ENCODE peak calls at places on chromosomes 7 and 10, in nine cellular contexts. One of them, this sample, is unnamed.

GRCh38 chr7:6530626-6531491 is 20.4 kb downstream of the GRID2IP start:
- DNase-seq in anterior cingulate cortex: no peak
- DNase-seq in left ventricle myocardium inferior: no peak
- DNase-seq in HTR-8/SVneo: peak; percentile 73
- DNase-seq in hippocampal formation: no peak
- DNase-seq in GM18507: no peak
- DNase-seq in MCF 10A: no peak
- DNase-seq in left cardiac atrium: no peak
- DNase-seq in stimulated activated CD8-positive, alpha-beta memory T cell treated with anti-CD3 and anti-CD28 coated beads, Interleukin-15, amount 100 ng/mL, for 24 hours: peak; percentile 46
- DNase-seq in this sample: peak; percentile 61

GRCh38 chr10:11020026-11020820 is 2.6 kb downstream of the CELF2 start:
- DNase-seq in anterior cingulate cortex: no peak
- DNase-seq in left ventricle myocardium inferior: no peak
- DNase-seq in HTR-8/SVneo: no peak
- DNase-seq in hippocampal formation: no peak
- DNase-seq in GM18507: no peak
- DNase-seq in MCF 10A: no peak
- DNase-seq in left cardiac atrium: no peak
- DNase-seq in stimulated activated CD8-positive, alpha-beta memory T cell treated with anti-CD3 and anti-CD28 coated beads, Interleukin-15, amount 100 ng/mL, for 24 hours: no peak
- DNase-seq in this sample: no peak

GRCh38 chr10:1160561-1160961 is 104.4 kb downstream of the WDR37 start:
- DNase-seq in anterior cingulate cortex: no peak
- DNase-seq in left ventricle myocardium inferior: no peak
- DNase-seq in HTR-8/SVneo: no peak
- DNase-seq in hippocampal formation: no peak
- DNase-seq in GM18507: no peak
- DNase-seq in MCF 10A: no peak
- DNase-seq in left cardiac atrium: no peak
- DNase-seq in stimulated activated CD8-positive, alpha-beta memory T cell treated with anti-CD3 and anti-CD28 coated beads, Interleukin-15, amount 100 ng/mL, for 24 hours: no peak
- DNase-seq in this sample: no peak

GRCh38 chr10:132397036-132397541 is at the start of gene PWWP2B:
- DNase-seq in anterior cingulate cortex: no peak
- DNase-seq in left ventricle myocardium inferior: peak; percentile 70
- DNase-seq in HTR-8/SVneo: no peak
- DNase-seq in hippocampal formation: no peak
- DNase-seq in GM18507: no peak
- DNase-seq in MCF 10A: no peak
- DNase-seq in left cardiac atrium: peak; percentile 72
- DNase-seq in stimulated activated CD8-positive, alpha-beta memory T cell treated with anti-CD3 and anti-CD28 coated beads, Interleukin-15, amount 100 ng/mL, for 24 hours: no peak
- DNase-seq in this sample: peak; percentile 53

GRCh38 chr7:143368387-143368786 is 5.9 kb upstream of the FAM131B start:
- DNase-seq in anterior cingulate cortex: no peak
- DNase-seq in left ventricle myocardium inferior: no peak
- DNase-seq in HTR-8/SVneo: no peak
- DNase-seq in hippocampal formation: no peak
- DNase-seq in GM18507: no peak
- DNase-seq in MCF 10A: no peak
- DNase-seq in left cardiac atrium: no peak
- DNase-seq in stimulated activated CD8-positive, alpha-beta memory T cell treated with anti-CD3 and anti-CD28 coated beads, Interleukin-15, amount 100 ng/mL, for 24 hours: no peak
- DNase-seq in this sample: peak; percentile 31

GRCh38 chr10:24935504-24936292 is 16.7 kb downstream of the PRTFDC1 start:
- DNase-seq in anterior cingulate cortex: no peak
- DNase-seq in left ventricle myocardium inferior: no peak
- DNase-seq in HTR-8/SVneo: no peak
- DNase-seq in hippocampal formation: no peak
- DNase-seq in GM18507: no peak
- DNase-seq in MCF 10A: no peak
- DNase-seq in left cardiac atrium: no peak
- DNase-seq in stimulated activated CD8-positive, alpha-beta memory T cell treated with anti-CD3 and anti-CD28 coated beads, Interleukin-15, amount 100 ng/mL, for 24 hours: no peak
- DNase-seq in this sample: no peak

GRCh38 chr7:157474685-157475084 is 137.9 kb downstream of the DNAJB6 start:
- DNase-seq in anterior cingulate cortex: no peak
- DNase-seq in left ventricle myocardium inferior: no peak
- DNase-seq in HTR-8/SVneo: no peak
- DNase-seq in hippocampal formation: no peak
- DNase-seq in GM18507: no peak
- DNase-seq in MCF 10A: peak; percentile 13
- DNase-seq in left cardiac atrium: no peak
- DNase-seq in stimulated activated CD8-positive, alpha-beta memory T cell treated with anti-CD3 and anti-CD28 coated beads, Interleukin-15, amount 100 ng/mL, for 24 hours: no peak
- DNase-seq in this sample: peak; percentile 17

GRCh38 chr7:115682507-115682906 is 348.1 kb downstream of the TFEC start:
- DNase-seq in anterior cingulate cortex: no peak
- DNase-seq in left ventricle myocardium inferior: no peak
- DNase-seq in HTR-8/SVneo: no peak
- DNase-seq in hippocampal formation: no peak
- DNase-seq in GM18507: no peak
- DNase-seq in MCF 10A: no peak
- DNase-seq in left cardiac atrium: no peak
- DNase-seq in stimulated activated CD8-positive, alpha-beta memory T cell treated with anti-CD3 and anti-CD28 coated beads, Interleukin-15, amount 100 ng/mL, for 24 hours: no peak
- DNase-seq in this sample: peak; percentile 77

GRCh38 chr7:73970801-73971229 is 57.2 kb upstream of the ELN start:
- DNase-seq in anterior cingulate cortex: no peak
- DNase-seq in left ventricle myocardium inferior: no peak
- DNase-seq in HTR-8/SVneo: no peak
- DNase-seq in hippocampal formation: no peak
- DNase-seq in GM18507: no peak
- DNase-seq in MCF 10A: no peak
- DNase-seq in left cardiac atrium: no peak
- DNase-seq in stimulated activated CD8-positive, alpha-beta memory T cell treated with anti-CD3 and anti-CD28 coated beads, Interleukin-15, amount 100 ng/mL, for 24 hours: no peak
- DNase-seq in this sample: peak; percentile 48

GRCh38 chr7:21318916-21319270 is 109.0 kb upstream of the SP4 start:
- DNase-seq in anterior cingulate cortex: no peak
- DNase-seq in left ventricle myocardium inferior: no peak
- DNase-seq in HTR-8/SVneo: no peak
- DNase-seq in hippocampal formation: no peak
- DNase-seq in GM18507: no peak
- DNase-seq in MCF 10A: no peak
- DNase-seq in left cardiac atrium: no peak
- DNase-seq in stimulated activated CD8-positive, alpha-beta memory T cell treated with anti-CD3 and anti-CD28 coated beads, Interleukin-15, amount 100 ng/mL, for 24 hours: no peak
- DNase-seq in this sample: no peak

GRCh38 chr10:75651452-75651851 is 220.0 kb downstream of the LRMDA start:
- DNase-seq in anterior cingulate cortex: no peak
- DNase-seq in left ventricle myocardium inferior: no peak
- DNase-seq in HTR-8/SVneo: peak; percentile 21
- DNase-seq in hippocampal formation: no peak
- DNase-seq in GM18507: no peak
- DNase-seq in MCF 10A: peak; percentile 31
- DNase-seq in left cardiac atrium: no peak
- DNase-seq in stimulated activated CD8-positive, alpha-beta memory T cell treated with anti-CD3 and anti-CD28 coated beads, Interleukin-15, amount 100 ng/mL, for 24 hours: no peak
- DNase-seq in this sample: no peak

GRCh38 chr7:50727072-50727471 is 55.6 kb downstream of the GRB10 start:
- DNase-seq in anterior cingulate cortex: no peak
- DNase-seq in left ventricle myocardium inferior: no peak
- DNase-seq in HTR-8/SVneo: no peak
- DNase-seq in hippocampal formation: no peak
- DNase-seq in GM18507: no peak
- DNase-seq in MCF 10A: no peak
- DNase-seq in left cardiac atrium: no peak
- DNase-seq in stimulated activated CD8-positive, alpha-beta memory T cell treated with anti-CD3 and anti-CD28 coated beads, Interleukin-15, amount 100 ng/mL, for 24 hours: no peak
- DNase-seq in this sample: no peak

GRCh38 chr7:116236020-116236630 is 25.8 kb downstream of the TES start:
- DNase-seq in anterior cingulate cortex: no peak
- DNase-seq in left ventricle myocardium inferior: no peak
- DNase-seq in HTR-8/SVneo: no peak
- DNase-seq in hippocampal formation: peak; percentile 59
- DNase-seq in GM18507: peak; percentile 22
- DNase-seq in MCF 10A: peak; percentile 68
- DNase-seq in left cardiac atrium: peak; percentile 48
- DNase-seq in stimulated activated CD8-positive, alpha-beta memory T cell treated with anti-CD3 and anti-CD28 coated beads, Interleukin-15, amount 100 ng/mL, for 24 hours: no peak
- DNase-seq in this sample: peak; percentile 61

GRCh38 chr7:53383131-53383530 is 347.7 kb downstream of the POM121L12 start:
- DNase-seq in anterior cingulate cortex: no peak
- DNase-seq in left ventricle myocardium inferior: no peak
- DNase-seq in HTR-8/SVneo: no peak
- DNase-seq in hippocampal formation: no peak
- DNase-seq in GM18507: no peak
- DNase-seq in MCF 10A: peak; percentile 4
- DNase-seq in left cardiac atrium: no peak
- DNase-seq in stimulated activated CD8-positive, alpha-beta memory T cell treated with anti-CD3 and anti-CD28 coated beads, Interleukin-15, amount 100 ng/mL, for 24 hours: no peak
- DNase-seq in this sample: no peak

GRCh38 chr10:13792011-13792410 is 205.2 kb downstream of the PRPF18 start:
- DNase-seq in anterior cingulate cortex: peak; percentile 12
- DNase-seq in left ventricle myocardium inferior: peak; percentile 77
- DNase-seq in HTR-8/SVneo: no peak
- DNase-seq in hippocampal formation: no peak
- DNase-seq in GM18507: no peak
- DNase-seq in MCF 10A: no peak
- DNase-seq in left cardiac atrium: peak; percentile 84
- DNase-seq in stimulated activated CD8-positive, alpha-beta memory T cell treated with anti-CD3 and anti-CD28 coated beads, Interleukin-15, amount 100 ng/mL, for 24 hours: no peak
- DNase-seq in this sample: peak; percentile 66

GRCh38 chr7:106731207-106731606 is 70.2 kb upstream of the CCDC71L start:
- DNase-seq in anterior cingulate cortex: no peak
- DNase-seq in left ventricle myocardium inferior: no peak
- DNase-seq in HTR-8/SVneo: no peak
- DNase-seq in hippocampal formation: no peak
- DNase-seq in GM18507: no peak
- DNase-seq in MCF 10A: no peak
- DNase-seq in left cardiac atrium: no peak
- DNase-seq in stimulated activated CD8-positive, alpha-beta memory T cell treated with anti-CD3 and anti-CD28 coated beads, Interleukin-15, amount 100 ng/mL, for 24 hours: no peak
- DNase-seq in this sample: peak; percentile 24